ENCODE peak calls at places on chromosomes 12 and 14, in eight cellular contexts. One of them, this sample, is unnamed.

GRCh38 chr12:75329918-75330826 is at the start of gene CAPS2:
- DNase-seq in heart right ventricle: peak; percentile 81
- DNase-seq in astrocyte: peak; percentile 85
- DNase-seq in Caco-2: peak; percentile 88
- DNase-seq in psoas muscle: peak; percentile 87
- DNase-seq in WTC11: peak; percentile 84
- DNase-seq in cardiac fibroblast: peak; percentile 88
- DNase-seq in Calu3: peak; percentile 90
- DNase-seq in this sample: peak; percentile 85

GRCh38 chr12:2118481-2119255 is 65.9 kb downstream of the CACNA1C start:
- DNase-seq in Caco-2: no peak
- DNase-seq in cardiac fibroblast: no peak
- DNase-seq in psoas muscle: no peak
- DNase-seq in astrocyte: no peak
- DNase-seq in heart right ventricle: no peak
- DNase-seq in WTC11: no peak
- DNase-seq in Calu3: no peak
- DNase-seq in this sample: no peak

GRCh38 chr12:42706331-42706730 is 116.8 kb upstream of the PRICKLE1 start:
- DNase-seq in Caco-2: no peak
- DNase-seq in cardiac fibroblast: no peak
- DNase-seq in psoas muscle: no peak
- DNase-seq in Calu3: no peak
- DNase-seq in heart right ventricle: no peak
- DNase-seq in astrocyte: no peak
- DNase-seq in WTC11: no peak
- DNase-seq in this sample: no peak

GRCh38 chr12:106152334-106152733 is 13.6 kb upstream of the NUAK1 start:
- DNase-seq in cardiac fibroblast: no peak
- DNase-seq in WTC11: no peak
- DNase-seq in psoas muscle: no peak
- DNase-seq in astrocyte: no peak
- DNase-seq in heart right ventricle: no peak
- DNase-seq in Calu3: no peak
- DNase-seq in Caco-2: no peak
- DNase-seq in this sample: no peak

GRCh38 chr14:52124791-52125661 is 56.2 kb upstream of the NID2 start:
- DNase-seq in astrocyte: peak; percentile 57
- DNase-seq in psoas muscle: no peak
- DNase-seq in Caco-2: no peak
- DNase-seq in cardiac fibroblast: peak; percentile 94
- DNase-seq in WTC11: no peak
- DNase-seq in Calu3: no peak
- DNase-seq in heart right ventricle: no peak
- DNase-seq in this sample: no peak

GRCh38 chr12:68761901-68762630 is 16.1 kb downstream of the SLC35E3 start:
- DNase-seq in astrocyte: no peak
- DNase-seq in WTC11: no peak
- DNase-seq in Caco-2: no peak
- DNase-seq in psoas muscle: no peak
- DNase-seq in Calu3: no peak
- DNase-seq in cardiac fibroblast: no peak
- DNase-seq in heart right ventricle: no peak
- DNase-seq in this sample: no peak

GRCh38 chr14:68779761-68780323 is 13.0 kb downstream of the ZFP36L1 start:
- DNase-seq in astrocyte: peak; percentile 97
- DNase-seq in WTC11: no peak
- DNase-seq in cardiac fibroblast: peak; percentile 94
- DNase-seq in Caco-2: peak; percentile 66
- DNase-seq in heart right ventricle: no peak
- DNase-seq in Calu3: no peak
- DNase-seq in psoas muscle: peak; percentile 57
- DNase-seq in this sample: no peak

GRCh38 chr12:106776897-106777296 is 2.4 kb downstream of the RIC8B start:
- DNase-seq in Calu3: no peak
- DNase-seq in psoas muscle: no peak
- DNase-seq in Caco-2: no peak
- DNase-seq in heart right ventricle: no peak
- DNase-seq in cardiac fibroblast: no peak
- DNase-seq in astrocyte: no peak
- DNase-seq in WTC11: no peak
- DNase-seq in this sample: no peak

GRCh38 chr12:67807808-67808207 is 159.3 kb downstream of the DYRK2 start:
- DNase-seq in astrocyte: peak; percentile 42
- DNase-seq in heart right ventricle: no peak
- DNase-seq in cardiac fibroblast: peak; percentile 49
- DNase-seq in WTC11: no peak
- DNase-seq in psoas muscle: no peak
- DNase-seq in Calu3: no peak
- DNase-seq in Caco-2: no peak
- DNase-seq in this sample: no peak

GRCh38 chr12:52865090-52865944 is 16.5 kb upstream of the KRT78 start:
- DNase-seq in psoas muscle: peak; percentile 65
- DNase-seq in astrocyte: peak; percentile 39
- DNase-seq in heart right ventricle: peak; percentile 62
- DNase-seq in cardiac fibroblast: peak; percentile 74
- DNase-seq in Calu3: peak; percentile 78
- DNase-seq in Caco-2: peak; percentile 89
- DNase-seq in WTC11: peak; percentile 91
- DNase-seq in this sample: peak; percentile 91

GRCh38 chr12:40581889-40582288 is 110.3 kb upstream of the CNTN1 start:
- DNase-seq in heart right ventricle: no peak
- DNase-seq in cardiac fibroblast: no peak
- DNase-seq in Calu3: no peak
- DNase-seq in psoas muscle: no peak
- DNase-seq in WTC11: no peak
- DNase-seq in astrocyte: no peak
- DNase-seq in Caco-2: no peak
- DNase-seq in this sample: no peak

GRCh38 chr14:106174206-106174605 is 647.8 kb downstream of the TMEM121 start:
- DNase-seq in psoas muscle: no peak
- DNase-seq in cardiac fibroblast: no peak
- DNase-seq in heart right ventricle: no peak
- DNase-seq in Caco-2: no peak
- DNase-seq in astrocyte: no peak
- DNase-seq in Calu3: no peak
- DNase-seq in WTC11: no peak
- DNase-seq in this sample: no peak

GRCh38 chr12:51773145-51773869 is 75.2 kb downstream of the FIGNL2 start:
- DNase-seq in WTC11: no peak
- DNase-seq in Calu3: no peak
- DNase-seq in astrocyte: peak; percentile 64
- DNase-seq in cardiac fibroblast: peak; percentile 90
- DNase-seq in heart right ventricle: no peak
- DNase-seq in Caco-2: no peak
- DNase-seq in psoas muscle: no peak
- DNase-seq in this sample: no peak

GRCh38 chr14:23601424-23601823 is 22.8 kb upstream of the JPH4 start:
- DNase-seq in heart right ventricle: no peak
- DNase-seq in WTC11: no peak
- DNase-seq in Caco-2: no peak
- DNase-seq in cardiac fibroblast: no peak
- DNase-seq in psoas muscle: no peak
- DNase-seq in Calu3: no peak
- DNase-seq in astrocyte: no peak
- DNase-seq in this sample: no peak

GRCh38 chr12:64124511-64125197 is 97.4 kb downstream of the KICS2 start:
- DNase-seq in astrocyte: peak; percentile 43
- DNase-seq in Calu3: no peak
- DNase-seq in WTC11: no peak
- DNase-seq in heart right ventricle: no peak
- DNase-seq in psoas muscle: no peak
- DNase-seq in Caco-2: no peak
- DNase-seq in cardiac fibroblast: peak; percentile 26
- DNase-seq in this sample: no peak

GRCh38 chr14:29039171-29039570 is 272.6 kb downstream of the FOXG1 start:
- DNase-seq in psoas muscle: no peak
- DNase-seq in Caco-2: no peak
- DNase-seq in cardiac fibroblast: peak; percentile 18
- DNase-seq in astrocyte: peak; percentile 22
- DNase-seq in heart right ventricle: no peak
- DNase-seq in WTC11: peak; percentile 8
- DNase-seq in Calu3: no peak
- DNase-seq in this sample: no peak

GRCh38 chr12:18361431-18361830 is 100.1 kb downstream of the PIK3C2G start:
- DNase-seq in cardiac fibroblast: no peak
- DNase-seq in heart right ventricle: no peak
- DNase-seq in WTC11: no peak
- DNase-seq in psoas muscle: no peak
- DNase-seq in Caco-2: no peak
- DNase-seq in Calu3: no peak
- DNase-seq in astrocyte: no peak
- DNase-seq in this sample: no peak

GRCh38 chr12:109947511-109947910 is 47.4 kb downstream of the TCHP start:
- DNase-seq in WTC11: no peak
- DNase-seq in astrocyte: peak; percentile 91
- DNase-seq in Caco-2: no peak
- DNase-seq in psoas muscle: no peak
- DNase-seq in heart right ventricle: no peak
- DNase-seq in cardiac fibroblast: peak; percentile 61
- DNase-seq in Calu3: no peak
- DNase-seq in this sample: no peak

GRCh38 chr12:159131-159782 is 54.7 kb downstream of the SLC6A12 start:
- DNase-seq in Caco-2: no peak
- DNase-seq in WTC11: no peak
- DNase-seq in astrocyte: no peak
- DNase-seq in cardiac fibroblast: no peak
- DNase-seq in Calu3: no peak
- DNase-seq in psoas muscle: peak; percentile 40
- DNase-seq in heart right ventricle: no peak
- DNase-seq in this sample: no peak

GRCh38 chr12:27012982-27013255 is 1.3 kb downstream of the TM7SF3 start:
- DNase-seq in WTC11: no peak
- DNase-seq in Caco-2: no peak
- DNase-seq in heart right ventricle: no peak
- DNase-seq in psoas muscle: no peak
- DNase-seq in Calu3: no peak
- DNase-seq in astrocyte: no peak
- DNase-seq in cardiac fibroblast: no peak
- DNase-seq in this sample: no peak

GRCh38 chr14:72024043-72024407 is 91.8 kb downstream of the RGS6 start:
- DNase-seq in Calu3: peak; percentile 44
- DNase-seq in psoas muscle: no peak
- DNase-seq in heart right ventricle: no peak
- DNase-seq in WTC11: peak; percentile 44
- DNase-seq in astrocyte: peak; percentile 1
- DNase-seq in Caco-2: peak; percentile 13
- DNase-seq in cardiac fibroblast: peak; percentile 50
- DNase-seq in this sample: peak; percentile 34

DNA sequence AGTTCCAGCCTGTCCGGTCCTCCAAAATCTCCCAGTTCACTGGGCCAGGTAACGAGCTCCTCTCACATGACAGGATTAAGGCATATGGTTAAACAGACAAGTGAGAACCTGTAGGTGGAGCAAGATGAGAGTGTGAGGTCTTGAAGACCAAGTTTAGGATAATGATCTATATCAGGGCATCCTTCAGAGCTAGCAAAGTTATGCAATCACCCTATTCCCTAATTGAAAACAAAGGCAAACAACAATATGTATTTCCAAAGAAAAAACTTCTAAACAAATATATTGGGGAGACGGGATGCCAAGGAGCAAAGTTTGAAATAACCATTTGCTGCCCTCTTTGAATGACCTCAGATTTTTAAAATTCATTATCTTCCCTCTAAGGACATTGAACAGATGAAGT is 571.2 kb downstream of the BCL11B start:
- DNase-seq in Caco-2: no peak
- DNase-seq in heart right ventricle: no peak
- DNase-seq in cardiac fibroblast: no peak
- DNase-seq in Calu3: no peak
- DNase-seq in psoas muscle: no peak
- DNase-seq in astrocyte: no peak
- DNase-seq in WTC11: no peak
- DNase-seq in this sample: no peak
- TF ChIP-seq CTCF in Caco-2: no peak
- TF ChIP-seq CTCF in heart right ventricle: no peak
- TF ChIP-seq CTCF in cardiac fibroblast: no peak
- TF ChIP-seq CTCF in Calu3: no peak
- TF ChIP-seq CTCF in psoas muscle: no peak
- TF ChIP-seq CTCF in astrocyte: no peak
- TF ChIP-seq CTCF in WTC11: no peak
- TF ChIP-seq CTCF in this sample: no peak

DNA sequence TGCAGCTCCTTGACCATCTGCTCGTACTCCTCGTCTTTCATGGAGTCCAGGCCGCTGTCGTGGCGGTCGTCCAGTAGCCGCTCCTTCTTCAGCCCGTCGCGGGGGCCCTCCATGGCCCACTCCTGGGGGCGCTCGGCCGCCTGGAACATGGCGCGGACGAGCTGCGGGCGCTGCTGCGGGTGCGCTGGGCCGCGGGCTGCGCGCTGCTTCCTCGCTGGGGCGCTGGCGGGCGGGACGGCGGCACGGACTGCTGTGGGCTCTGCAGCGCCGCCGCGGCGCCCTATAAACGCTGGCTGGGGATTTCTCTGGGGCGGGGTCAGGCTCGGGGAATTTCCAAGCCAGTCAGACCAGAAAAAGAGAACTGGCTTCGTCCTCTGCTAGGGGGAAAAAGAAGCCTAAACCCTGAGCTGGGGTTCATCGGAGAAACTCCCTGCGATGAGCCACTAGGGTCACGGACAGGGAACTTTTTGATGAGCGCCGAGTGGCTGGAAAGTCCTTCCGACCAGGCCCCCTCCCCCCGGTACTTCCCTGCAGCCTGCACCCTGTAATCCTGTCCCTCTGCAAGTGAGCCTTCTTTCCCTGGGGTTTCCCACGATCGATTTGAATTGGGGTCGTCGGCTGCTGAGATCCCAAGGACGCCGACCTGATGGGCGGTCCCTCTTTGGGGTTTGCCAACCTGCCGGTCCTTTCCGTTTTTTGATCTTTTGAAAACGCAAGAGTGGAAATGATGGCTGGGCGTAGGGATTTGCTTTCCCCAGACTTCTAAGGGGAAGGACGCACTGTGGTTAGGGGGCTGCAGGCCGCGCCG is at the start of gene NFKBIA:
- DNase-seq in cardiac fibroblast: peak; percentile 93
- DNase-seq in heart right ventricle: peak; percentile 94
- DNase-seq in Calu3: peak; percentile 92
- DNase-seq in astrocyte: peak; percentile 69
- DNase-seq in psoas muscle: peak; percentile 97
- DNase-seq in WTC11: peak; percentile 82
- DNase-seq in Caco-2: peak; percentile 94
- DNase-seq in this sample: peak; percentile 80
- TF ChIP-seq CTCF in cardiac fibroblast: peak; percentile 1
- TF ChIP-seq CTCF in heart right ventricle: peak; percentile 22
- TF ChIP-seq CTCF in Calu3: no peak
- TF ChIP-seq CTCF in astrocyte: peak; percentile 3
- TF ChIP-seq CTCF in psoas muscle: peak; percentile 26
- TF ChIP-seq CTCF in WTC11: no peak
- TF ChIP-seq CTCF in Caco-2: peak; percentile 34
- TF ChIP-seq CTCF in this sample: peak; percentile 12

GRCh38 chr12:121626853-121627623 is 708 bp downstream of the ORAI1 start:
- DNase-seq in WTC11: peak; percentile 69
- DNase-seq in astrocyte: peak; percentile 54
- DNase-seq in Calu3: peak; percentile 72
- DNase-seq in Caco-2: peak; percentile 71
- DNase-seq in cardiac fibroblast: peak; percentile 69
- DNase-seq in psoas muscle: peak; percentile 77
- DNase-seq in heart right ventricle: peak; percentile 52
- DNase-seq in this sample: peak; percentile 56
- TF ChIP-seq CTCF in WTC11: no peak
- TF ChIP-seq CTCF in astrocyte: no peak
- TF ChIP-seq CTCF in Calu3: no peak
- TF ChIP-seq CTCF in Caco-2: peak; percentile 16
- TF ChIP-seq CTCF in cardiac fibroblast: peak; percentile 29
- TF ChIP-seq CTCF in psoas muscle: no peak
- TF ChIP-seq CTCF in heart right ventricle: no peak
- TF ChIP-seq CTCF in this sample: no peak

GRCh38 chr12:3319723-3320492 is 171.1 kb upstream of the PRMT8 start:
- DNase-seq in Calu3: no peak
- DNase-seq in Caco-2: peak; percentile 37
- DNase-seq in heart right ventricle: no peak
- DNase-seq in WTC11: no peak
- DNase-seq in cardiac fibroblast: no peak
- DNase-seq in astrocyte: no peak
- DNase-seq in psoas muscle: no peak
- DNase-seq in this sample: no peak
- TF ChIP-seq CTCF in Calu3: no peak
- TF ChIP-seq CTCF in Caco-2: peak; percentile 32
- TF ChIP-seq CTCF in heart right ventricle: no peak
- TF ChIP-seq CTCF in WTC11: no peak
- TF ChIP-seq CTCF in cardiac fibroblast: no peak
- TF ChIP-seq CTCF in astrocyte: no peak
- TF ChIP-seq CTCF in psoas muscle: no peak
- TF ChIP-seq CTCF in this sample: no peak

This sample was measured in endothelial cell.